ENCODE peak calls at places on chromosome 4, in five cellular contexts. W, O, E, N and A are unnamed samples.

GRCh38 chr4:135073389-135073788 is 871.8 kb upstream of the PABPC4L start:
- DNase-seq in W (no peak), O (no peak), E (no peak), N (no peak), A (no peak)

GRCh38 chr4:159141193-159141592 is 38.3 kb downstream of the RAPGEF2 start:
- DNase-seq in W (no peak), O (no peak), E (no peak), N (no peak), A (no peak)

GRCh38 chr4:26321326-26322276 is 787 bp downstream of the RBPJ start:
- DNase-seq in W (peak), O (peak), E (peak), N (peak), A (peak)

GRCh38 chr4:2258091-2259035 is 3.5 kb downstream of the MXD4 start:
- DNase-seq in W (no peak), O (peak), E (no peak), N (no peak), A (no peak)

GRCh38 chr4:83552924-83553323 is 17.0 kb downstream of the GPAT3 start:
- DNase-seq in W (peak), O (no peak), E (peak), N (no peak), A (no peak)

GRCh38 chr4:1573830-1574459 is 110.2 kb downstream of the FAM53A start:
- DNase-seq in W (no peak), O (no peak), E (no peak), N (no peak), A (no peak)

GRCh38 chr4:2741626-2742025 is 14.5 kb downstream of the TNIP2 start:
- DNase-seq in W (no peak), O (no peak), E (no peak), N (no peak), A (no peak)

GRCh38 chr4:183328832-183329231 is 6.6 kb upstream of the CLDN24 start:
- DNase-seq in W (no peak), O (no peak), E (no peak), N (peak), A (no peak)